ENCODE peak calls at places on chromosomes 12 and 14, in eight cellular contexts. H is HT1080; O is ascending aorta; U is effector CD4-positive, alpha-beta T cell; X is AG09319; R is left kidney; K is endothelial cell; Z is hepatocyte. V is an unnamed sample.

GRCh38 chr12:45289245-45290217 is 73.6 kb downstream of the ANO6 start:
- DNase-seq in H (no peak), K (no peak), U (no peak), X (no peak), Z (no peak), O (no peak), R (no peak), V (no peak)

GRCh38 chr12:104669851-104670337 is 213.1 kb downstream of the CHST11 start:
- DNase-seq in U (no peak), R (peak; percentile 53), H (no peak), O (no peak), Z (peak; percentile 54), X (no peak), K (no peak), V (no peak)

GRCh38 chr14:90608281-90608680 is 207.9 kb downstream of the TTC7B start:
- DNase-seq in H (no peak), K (no peak), Z (no peak), O (no peak), U (no peak), X (no peak), R (no peak), V (no peak)

GRCh38 chr12:56007892-56008471 is 10.9 kb downstream of the SUOX start:
- DNase-seq in X (no peak), R (no peak), U (no peak), H (peak; percentile 11), Z (no peak), K (no peak), O (no peak), V (peak; percentile 26)

GRCh38 chr12:10362828-10363664 is 26.8 kb downstream of the KLRK1 start:
- DNase-seq in Z (no peak), U (no peak), X (no peak), K (no peak), O (no peak), H (no peak), R (peak; percentile 79), V (peak; percentile 26)

GRCh38 chr14:39107624-39108023 is 4.6 kb upstream of the SEC23A start:
- DNase-seq in K (no peak), R (peak; percentile 49), Z (peak; percentile 55), O (no peak), U (no peak), H (peak; percentile 36), X (no peak), V (peak; percentile 61)

GRCh38 chr14:72812292-72812851 is 81.5 kb downstream of the DPF3 start:
- DNase-seq in X (no peak), R (peak; percentile 87), U (no peak), O (peak; percentile 68), K (no peak), H (no peak), Z (no peak), V (no peak)

GRCh38 chr14:90760591-90761316 is 55.5 kb downstream of the TTC7B start:
- DNase-seq in U (no peak), O (no peak), X (no peak), H (peak; percentile 45), Z (peak; percentile 26), K (no peak), R (peak; percentile 46), V (peak; percentile 71)

GRCh38 chr12:14885718-14886201 is at the start of gene MGP:
- DNase-seq in R (no peak), H (peak; percentile 52), O (peak; percentile 40), K (no peak), Z (peak; percentile 37), X (peak; percentile 34), U (no peak), V (no peak)

GRCh38 chr12:14199455-14200199 is 165.9 kb upstream of the ATF7IP start:
- DNase-seq in K (no peak), Z (no peak), H (no peak), R (no peak), O (no peak), X (no peak), U (no peak), V (no peak)

GRCh38 chr14:88422036-88422435 is 36.6 kb downstream of the SPATA7 start:
- DNase-seq in O (no peak), U (no peak), Z (no peak), H (no peak), X (no peak), K (no peak), R (peak; percentile 4), V (peak; percentile 28)

GRCh38 chr12:91628656-91629055 is 446.0 kb upstream of the DCN start:
- DNase-seq in K (no peak), R (no peak), Z (no peak), H (no peak), X (no peak), U (no peak), O (no peak), V (no peak)

V was measured in ELR.